ENCODE peak calls at places on chromosome 3, in nine cellular contexts. A is NCI-H2171, H is C1 segment of cervical spinal cord, B is NCI-H2029 treated with DMSO at 0.1 percent for 48 hours, I is amniotic stem cell, S is uterus, X is fibroblast of pulmonary artery, N is HS-5, D is skeletal muscle cell. T is an unnamed sample.

GRCh38 chr3:3196148-3196861 is 16.8 kb upstream of the CRBN start:
- DNase-seq in H (no peak), B (no peak), A (no peak), X (peak; percentile 17), I (no peak), N (no peak), S (no peak), D (no peak), T (no peak)

GRCh38 chr3:183266454-183266853 is 13.4 kb downstream of the B3GNT5 start:
- DNase-seq in I (no peak), X (no peak), H (no peak), D (no peak), N (no peak), B (no peak), S (no peak), A (no peak), T (no peak)

GRCh38 chr3:169146866-169147245 is 516.7 kb downstream of the MECOM start:
- DNase-seq in H (no peak), S (no peak), A (no peak), D (no peak), X (no peak), I (no peak), N (no peak), B (peak; percentile 9), T (no peak)

GRCh38 chr3:177195242-177195940 is 1.9 kb downstream of the TBL1XR1 start:
- DNase-seq in I (no peak), A (no peak), H (no peak), S (no peak), D (no peak), X (peak; percentile 48), B (peak; percentile 85), N (no peak), T (no peak)

GRCh38 chr3:126552688-126553283 is 5.9 kb downstream of the C3orf22 start:
- DNase-seq in B (no peak), D (no peak), S (peak; percentile 6), X (no peak), N (no peak), I (no peak), A (no peak), H (no peak), T (no peak)

GRCh38 chr3:128163432-128163831 is 10.2 kb downstream of the EEFSEC start:
- DNase-seq in N (no peak), S (no peak), X (no peak), A (no peak), I (no peak), D (no peak), H (no peak), B (no peak), T (no peak)

GRCh38 chr3:47476644-47477199 is 981 bp upstream of the SCAP start:
- DNase-seq in X (no peak), S (peak; percentile 18), A (no peak), D (no peak), H (no peak), I (no peak), B (no peak), N (no peak), T (no peak)

GRCh38 chr3:127110982-127111693 is 81.8 kb upstream of the PRR23E start:
- DNase-seq in A (no peak), B (no peak), D (no peak), N (no peak), S (no peak), I (no peak), X (no peak), H (no peak), T (no peak)

GRCh38 chr3:107969994-107970896 is 120.6 kb downstream of the CD47 start:
- DNase-seq in I (no peak), S (no peak), X (peak; percentile 98), B (peak; percentile 32), H (no peak), D (no peak), N (no peak), A (peak; percentile 69), T (peak; percentile 21)

GRCh38 chr3:127688416-127689265 is 15.9 kb downstream of the ABTB1 start:
- DNase-seq in H (no peak), D (no peak), S (peak; percentile 14), I (no peak), N (no peak), A (peak; percentile 86), X (peak; percentile 33), B (peak; percentile 36), T (no peak)

GRCh38 chr3:71786551-71786950 is 1.6 kb upstream of the PROK2 start:
- DNase-seq in D (no peak), B (no peak), N (no peak), X (no peak), S (no peak), H (no peak), A (no peak), I (no peak), T (no peak)

GRCh38 chr3:101850327-101851048 is 1.2 kb downstream of the NFKBIZ start:
- DNase-seq in H (no peak), X (peak; percentile 79), A (no peak), I (no peak), B (no peak), D (peak; percentile 56), S (no peak), N (no peak), T (no peak)

GRCh38 chr3:184188080-184188479 is 2.1 kb downstream of the ABCF3 start:
- DNase-seq in I (no peak), X (no peak), B (no peak), N (no peak), D (no peak), H (no peak), S (no peak), A (no peak), T (no peak)